ENCODE peak calls at places on chromosomes 6 and 20, in seven cellular contexts. R, S, J, B, I, W and O are unnamed samples.

GRCh38 chr6:155224031-155224451 is 39.8 kb upstream of the CLDN20 start:
- DNase-seq in I (peak; percentile 70), R (no peak), W (peak; percentile 88), J (no peak), B (peak; percentile 95), S (peak; percentile 93), O (peak; percentile 77)

GRCh38 chr20:32870985-32871384 is 12.3 kb downstream of the EFCAB8 start:
- DNase-seq in J (no peak), W (no peak), I (no peak), S (no peak), B (no peak), R (no peak), O (no peak)

GRCh38 chr20:23569570-23569969 is 1.3 kb upstream of the CST9L start:
- DNase-seq in B (no peak), W (no peak), J (no peak), I (no peak), S (no peak), R (peak; percentile 52), O (peak; percentile 2)

GRCh38 chr6:115545410-115545986 is 515.2 kb downstream of the FRK start:
- DNase-seq in W (no peak), R (no peak), S (peak; percentile 42), I (no peak), B (no peak), J (no peak), O (no peak)

GRCh38 chr20:4609511-4609910 is 112.2 kb upstream of the PRND start:
- DNase-seq in B (no peak), I (no peak), J (no peak), W (no peak), S (no peak), R (no peak), O (no peak)

GRCh38 chr20:11219192-11219591 is 545.4 kb upstream of the JAG1 start:
- DNase-seq in B (no peak), R (no peak), S (no peak), I (no peak), W (no peak), J (no peak), O (no peak)

GRCh38 chr20:33433465-33433864 is 10.1 kb downstream of the SNTA1 start:
- DNase-seq in J (no peak), W (no peak), B (no peak), S (no peak), R (no peak), I (no peak), O (no peak)

GRCh38 chr20:2125474-2126112 is 24.0 kb downstream of the STK35 start:
- DNase-seq in B (no peak), R (peak; percentile 29), I (no peak), S (no peak), W (no peak), J (no peak), O (no peak)

GRCh38 chr6:36196049-36196879 is at the start of gene BRPF3:
- DNase-seq in R (peak; percentile 97), J (peak; percentile 29), W (peak; percentile 51), S (peak; percentile 69), I (peak; percentile 85), B (peak; percentile 67), O (peak; percentile 84)

GRCh38 chr20:15618912-15619311 is 954.3 kb downstream of the KIF16B start:
- DNase-seq in W (no peak), I (no peak), R (no peak), S (peak; percentile 35), B (no peak), J (no peak), O (no peak)

GRCh38 chr6:23499549-23499948 is 626.5 kb upstream of the NRSN1 start:
- DNase-seq in B (no peak), W (no peak), R (no peak), I (no peak), S (no peak), J (no peak), O (no peak)

GRCh38 chr20:36629719-36630340 is 16.2 kb downstream of the SLA2 start:
- DNase-seq in W (no peak), B (no peak), J (no peak), S (no peak), R (peak; percentile 87), I (peak; percentile 32), O (peak; percentile 57)

GRCh38 chr20:31505903-31506302 is 8.3 kb upstream of the HM13 start:
- DNase-seq in I (no peak), R (no peak), S (no peak), J (no peak), B (no peak), W (no peak), O (no peak)

GRCh38 chr6:21271431-21272155 is 322.0 kb upstream of the SOX4 start:
- DNase-seq in S (no peak), J (no peak), W (no peak), B (no peak), R (no peak), I (no peak), O (no peak)

GRCh38 chr6:130482645-130483390 is 117.0 kb downstream of the TMEM200A start:
- DNase-seq in W (peak; percentile 73), J (no peak), R (no peak), I (no peak), B (peak; percentile 82), S (peak; percentile 39), O (no peak)

GRCh38 chr6:6515691-6516607 is 72.6 kb upstream of the LY86 start:
- DNase-seq in J (no peak), W (no peak), I (peak; percentile 56), B (no peak), R (no peak), S (no peak), O (no peak)

GRCh38 chr6:144215932-144216667 is 65.8 kb downstream of the STX11 start:
- DNase-seq in W (peak; percentile 97), J (peak; percentile 75), B (peak; percentile 98), S (peak; percentile 94), R (peak; percentile 98), I (peak; percentile 98), O (peak; percentile 94)

GRCh38 chr6:133892444-133893323 is 3.8 kb downstream of the TCF21 start:
- DNase-seq in B (peak; percentile 65), R (no peak), I (no peak), W (no peak), S (no peak), J (no peak), O (no peak)

GRCh38 chr20:1684872-1685271 is 27.3 kb upstream of the SIRPG start:
- DNase-seq in B (no peak), R (no peak), J (no peak), S (no peak), W (no peak), I (no peak), O (no peak)

GRCh38 chr6:81594501-81594900 is 158.0 kb downstream of the TENT5A start:
- DNase-seq in W (no peak), J (no peak), I (no peak), B (no peak), R (no peak), S (no peak), O (no peak)

GRCh38 chr6:169984181-169985120 is 233.0 kb downstream of the ERMARD start:
- DNase-seq in S (no peak), J (no peak), R (peak; percentile 83), W (no peak), B (no peak), I (no peak), O (no peak)

GRCh38 chr6:146861029-146861563 is 262.3 kb downstream of the ADGB start:
- DNase-seq in J (no peak), R (no peak), S (no peak), W (no peak), B (no peak), I (no peak), O (no peak)

GRCh38 chr20:57928181-57928967 is 218.6 kb upstream of the PMEPA1 start:
- DNase-seq in W (no peak), B (no peak), S (peak; percentile 66), I (no peak), J (no peak), R (no peak), O (no peak)

DNA sequence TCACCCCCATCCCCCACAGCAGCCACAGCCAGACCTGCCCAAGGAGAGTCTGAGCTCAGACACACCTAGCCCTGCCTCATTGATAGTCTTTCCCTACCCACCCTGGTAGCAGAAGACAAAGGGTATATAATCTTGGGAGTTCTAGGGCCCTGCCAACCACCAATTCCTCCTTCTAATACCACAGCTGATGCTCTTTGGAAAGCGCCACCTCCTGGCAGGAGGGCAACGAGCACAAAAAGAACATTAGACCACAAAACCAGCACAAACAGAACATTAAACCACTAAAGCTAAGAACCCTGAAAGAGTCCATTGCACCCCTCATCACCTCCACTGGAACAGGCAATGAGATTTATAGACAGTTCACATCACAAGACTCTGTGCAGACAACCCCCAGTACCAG is 195.8 kb upstream of the FUT9 start:
- DNase-seq in S (no peak), R (peak; percentile 40), I (no peak), W (no peak), B (no peak), J (no peak), O (no peak)
- TF ChIP-seq CTCF in S (peak; percentile 29), R (no peak), I (peak; percentile 38), W (no peak), B (no peak), J (no peak), O (peak; percentile 5)

DNA sequence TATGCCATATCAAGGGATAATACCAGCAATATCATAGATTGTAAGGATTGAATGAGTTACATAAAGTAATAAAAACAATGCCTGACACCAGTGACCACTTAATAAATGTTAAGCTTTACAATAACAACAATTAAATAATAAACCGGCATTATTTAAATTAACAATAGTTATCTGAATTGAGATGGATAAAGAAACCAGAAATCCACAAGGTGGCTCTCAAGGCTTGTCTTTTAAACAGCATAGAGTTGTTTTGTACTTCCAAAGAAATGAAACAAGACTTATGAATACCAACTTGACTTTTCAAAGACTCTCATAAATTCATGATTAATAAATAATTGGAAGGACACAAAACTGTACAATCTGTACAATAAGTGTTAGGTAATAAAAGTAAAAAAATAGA is 203.1 kb downstream of the ASCC3 start:
- DNase-seq in I (no peak), R (no peak), J (no peak), B (peak; percentile 28), W (peak; percentile 23), S (no peak), O (no peak)
- TF ChIP-seq CTCF in I (no peak), R (no peak), J (no peak), B (peak; percentile 37), W (no peak), S (peak; percentile 40), O (no peak)

DNA sequence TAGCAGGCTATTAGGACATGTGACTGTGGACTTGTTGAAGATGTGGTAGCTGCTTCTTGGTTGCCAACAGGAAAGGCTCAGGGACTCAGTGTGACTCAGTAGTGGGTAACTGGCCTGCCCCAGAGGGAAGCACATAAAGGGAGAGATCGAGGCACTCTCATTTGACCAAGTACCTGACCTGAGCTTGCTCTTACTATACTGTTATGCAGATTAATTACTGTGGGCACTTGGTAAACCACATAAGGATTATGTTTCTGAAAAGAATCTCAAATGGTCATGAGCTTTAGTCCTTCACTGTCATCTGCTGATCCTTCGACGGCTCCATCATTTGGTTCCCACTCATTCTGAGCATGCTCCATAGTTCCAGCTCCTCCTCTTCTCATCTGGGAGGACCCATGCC is 48.2 kb upstream of the RPL7L1 start:
- DNase-seq in R (no peak), W (no peak), J (no peak), S (no peak), B (peak; percentile 24), I (no peak), O (no peak)
- TF ChIP-seq CTCF in R (no peak), W (no peak), J (no peak), S (no peak), B (no peak), I (no peak), O (no peak)

GRCh38 chr6:17585766-17586502 is 14.2 kb upstream of the FAM8A1 start:
- DNase-seq in S (peak; percentile 74), I (no peak), B (no peak), J (no peak), R (no peak), W (no peak), O (no peak)
- TF ChIP-seq CTCF in S (peak; percentile 67), I (peak; percentile 13), B (peak; percentile 3), J (no peak), R (peak; percentile 5), W (no peak), O (no peak)